ENCODE peak calls at places on chromosomes 3 and 15, in ten cellular contexts. One of them, this sample, is unnamed.

GRCh38 chr3:110576962-110577361 is 494.7 kb upstream of the NECTIN3 start:
- DNase-seq in HFFc6: peak
- DNase-seq in pancreas: no peak
- DNase-seq in stimulated activated CD8-positive, alpha-beta memory T cell treated with anti-CD3 and anti-CD28 coated beads, Interleukin-15, amount 100 ng/mL, for 24 hours: no peak
- DNase-seq in WTC11: peak
- DNase-seq in esophagus muscularis mucosa: no peak
- DNase-seq in stimulated activated CD4-positive, alpha-beta T cell treated with anti-CD3 and anti-CD28 coated beads, Interleukin-2, amount 100 ng/mL, for 24 hours: no peak
- DNase-seq in activated CD4-positive, alpha-beta T cell treated with anti-CD3 and anti-CD28 coated beads for 24 hours: no peak
- DNase-seq in NCI-H510A treated with DMSO at 0.1 percent for 48 hours: no peak
- DNase-seq in M059J: peak
- DNase-seq in this sample: peak

GRCh38 chr3:170941551-170941950 is 33.1 kb upstream of the EIF5A2 start:
- DNase-seq in HFFc6: no peak
- DNase-seq in pancreas: no peak
- DNase-seq in stimulated activated CD8-positive, alpha-beta memory T cell treated with anti-CD3 and anti-CD28 coated beads, Interleukin-15, amount 100 ng/mL, for 24 hours: no peak
- DNase-seq in WTC11: no peak
- DNase-seq in esophagus muscularis mucosa: no peak
- DNase-seq in stimulated activated CD4-positive, alpha-beta T cell treated with anti-CD3 and anti-CD28 coated beads, Interleukin-2, amount 100 ng/mL, for 24 hours: no peak
- DNase-seq in activated CD4-positive, alpha-beta T cell treated with anti-CD3 and anti-CD28 coated beads for 24 hours: no peak
- DNase-seq in NCI-H510A treated with DMSO at 0.1 percent for 48 hours: no peak
- DNase-seq in M059J: peak
- DNase-seq in this sample: no peak

GRCh38 chr3:14606663-14607339 is 44.8 kb upstream of the CCDC174 start:
- DNase-seq in HFFc6: no peak
- DNase-seq in pancreas: no peak
- DNase-seq in stimulated activated CD8-positive, alpha-beta memory T cell treated with anti-CD3 and anti-CD28 coated beads, Interleukin-15, amount 100 ng/mL, for 24 hours: no peak
- DNase-seq in WTC11: no peak
- DNase-seq in esophagus muscularis mucosa: no peak
- DNase-seq in stimulated activated CD4-positive, alpha-beta T cell treated with anti-CD3 and anti-CD28 coated beads, Interleukin-2, amount 100 ng/mL, for 24 hours: no peak
- DNase-seq in activated CD4-positive, alpha-beta T cell treated with anti-CD3 and anti-CD28 coated beads for 24 hours: no peak
- DNase-seq in NCI-H510A treated with DMSO at 0.1 percent for 48 hours: no peak
- DNase-seq in M059J: no peak
- DNase-seq in this sample: no peak

GRCh38 chr3:179733797-179734196 is 81.0 kb downstream of the USP13 start:
- DNase-seq in HFFc6: no peak
- DNase-seq in pancreas: no peak
- DNase-seq in stimulated activated CD8-positive, alpha-beta memory T cell treated with anti-CD3 and anti-CD28 coated beads, Interleukin-15, amount 100 ng/mL, for 24 hours: no peak
- DNase-seq in WTC11: no peak
- DNase-seq in esophagus muscularis mucosa: peak
- DNase-seq in stimulated activated CD4-positive, alpha-beta T cell treated with anti-CD3 and anti-CD28 coated beads, Interleukin-2, amount 100 ng/mL, for 24 hours: no peak
- DNase-seq in activated CD4-positive, alpha-beta T cell treated with anti-CD3 and anti-CD28 coated beads for 24 hours: no peak
- DNase-seq in NCI-H510A treated with DMSO at 0.1 percent for 48 hours: no peak
- DNase-seq in M059J: no peak
- DNase-seq in this sample: no peak

GRCh38 chr15:66433726-66434125 is 47.0 kb downstream of the MAP2K1 start:
- DNase-seq in HFFc6: no peak
- DNase-seq in pancreas: no peak
- DNase-seq in stimulated activated CD8-positive, alpha-beta memory T cell treated with anti-CD3 and anti-CD28 coated beads, Interleukin-15, amount 100 ng/mL, for 24 hours: no peak
- DNase-seq in WTC11: no peak
- DNase-seq in esophagus muscularis mucosa: no peak
- DNase-seq in stimulated activated CD4-positive, alpha-beta T cell treated with anti-CD3 and anti-CD28 coated beads, Interleukin-2, amount 100 ng/mL, for 24 hours: peak
- DNase-seq in activated CD4-positive, alpha-beta T cell treated with anti-CD3 and anti-CD28 coated beads for 24 hours: no peak
- DNase-seq in NCI-H510A treated with DMSO at 0.1 percent for 48 hours: no peak
- DNase-seq in M059J: no peak
- DNase-seq in this sample: no peak

GRCh38 chr3:166362698-166363097 is 525.5 kb upstream of the BCHE start:
- DNase-seq in HFFc6: no peak
- DNase-seq in pancreas: no peak
- DNase-seq in stimulated activated CD8-positive, alpha-beta memory T cell treated with anti-CD3 and anti-CD28 coated beads, Interleukin-15, amount 100 ng/mL, for 24 hours: no peak
- DNase-seq in WTC11: no peak
- DNase-seq in esophagus muscularis mucosa: no peak
- DNase-seq in stimulated activated CD4-positive, alpha-beta T cell treated with anti-CD3 and anti-CD28 coated beads, Interleukin-2, amount 100 ng/mL, for 24 hours: no peak
- DNase-seq in activated CD4-positive, alpha-beta T cell treated with anti-CD3 and anti-CD28 coated beads for 24 hours: no peak
- DNase-seq in NCI-H510A treated with DMSO at 0.1 percent for 48 hours: peak
- DNase-seq in M059J: no peak
- DNase-seq in this sample: no peak

GRCh38 chr3:100531093-100531492 is 38.7 kb downstream of the TMEM45A start:
- DNase-seq in HFFc6: no peak
- DNase-seq in pancreas: no peak
- DNase-seq in stimulated activated CD8-positive, alpha-beta memory T cell treated with anti-CD3 and anti-CD28 coated beads, Interleukin-15, amount 100 ng/mL, for 24 hours: no peak
- DNase-seq in WTC11: no peak
- DNase-seq in esophagus muscularis mucosa: no peak
- DNase-seq in stimulated activated CD4-positive, alpha-beta T cell treated with anti-CD3 and anti-CD28 coated beads, Interleukin-2, amount 100 ng/mL, for 24 hours: no peak
- DNase-seq in activated CD4-positive, alpha-beta T cell treated with anti-CD3 and anti-CD28 coated beads for 24 hours: no peak
- DNase-seq in NCI-H510A treated with DMSO at 0.1 percent for 48 hours: no peak
- DNase-seq in M059J: no peak
- DNase-seq in this sample: no peak

GRCh38 chr3:108239082-108239481 is 16.9 kb upstream of the IFT57 start:
- DNase-seq in HFFc6: no peak
- DNase-seq in pancreas: no peak
- DNase-seq in stimulated activated CD8-positive, alpha-beta memory T cell treated with anti-CD3 and anti-CD28 coated beads, Interleukin-15, amount 100 ng/mL, for 24 hours: no peak
- DNase-seq in WTC11: no peak
- DNase-seq in esophagus muscularis mucosa: no peak
- DNase-seq in stimulated activated CD4-positive, alpha-beta T cell treated with anti-CD3 and anti-CD28 coated beads, Interleukin-2, amount 100 ng/mL, for 24 hours: no peak
- DNase-seq in activated CD4-positive, alpha-beta T cell treated with anti-CD3 and anti-CD28 coated beads for 24 hours: no peak
- DNase-seq in NCI-H510A treated with DMSO at 0.1 percent for 48 hours: no peak
- DNase-seq in M059J: no peak
- DNase-seq in this sample: no peak

GRCh38 chr3:108088697-108089096 is 2.1 kb downstream of the CD47 start:
- DNase-seq in HFFc6: no peak
- DNase-seq in pancreas: no peak
- DNase-seq in stimulated activated CD8-positive, alpha-beta memory T cell treated with anti-CD3 and anti-CD28 coated beads, Interleukin-15, amount 100 ng/mL, for 24 hours: no peak
- DNase-seq in WTC11: no peak
- DNase-seq in esophagus muscularis mucosa: no peak
- DNase-seq in stimulated activated CD4-positive, alpha-beta T cell treated with anti-CD3 and anti-CD28 coated beads, Interleukin-2, amount 100 ng/mL, for 24 hours: peak
- DNase-seq in activated CD4-positive, alpha-beta T cell treated with anti-CD3 and anti-CD28 coated beads for 24 hours: peak
- DNase-seq in NCI-H510A treated with DMSO at 0.1 percent for 48 hours: no peak
- DNase-seq in M059J: peak
- DNase-seq in this sample: no peak

GRCh38 chr15:25764980-25765735 is 98.0 kb downstream of the ATP10A start:
- DNase-seq in HFFc6: no peak
- DNase-seq in pancreas: no peak
- DNase-seq in stimulated activated CD8-positive, alpha-beta memory T cell treated with anti-CD3 and anti-CD28 coated beads, Interleukin-15, amount 100 ng/mL, for 24 hours: no peak
- DNase-seq in WTC11: no peak
- DNase-seq in esophagus muscularis mucosa: peak
- DNase-seq in stimulated activated CD4-positive, alpha-beta T cell treated with anti-CD3 and anti-CD28 coated beads, Interleukin-2, amount 100 ng/mL, for 24 hours: no peak
- DNase-seq in activated CD4-positive, alpha-beta T cell treated with anti-CD3 and anti-CD28 coated beads for 24 hours: no peak
- DNase-seq in NCI-H510A treated with DMSO at 0.1 percent for 48 hours: no peak
- DNase-seq in M059J: no peak
- DNase-seq in this sample: no peak

GRCh38 chr3:31592764-31593163 is 60.0 kb downstream of the STT3B start:
- DNase-seq in HFFc6: no peak
- DNase-seq in pancreas: no peak
- DNase-seq in stimulated activated CD8-positive, alpha-beta memory T cell treated with anti-CD3 and anti-CD28 coated beads, Interleukin-15, amount 100 ng/mL, for 24 hours: no peak
- DNase-seq in WTC11: no peak
- DNase-seq in esophagus muscularis mucosa: no peak
- DNase-seq in stimulated activated CD4-positive, alpha-beta T cell treated with anti-CD3 and anti-CD28 coated beads, Interleukin-2, amount 100 ng/mL, for 24 hours: no peak
- DNase-seq in activated CD4-positive, alpha-beta T cell treated with anti-CD3 and anti-CD28 coated beads for 24 hours: no peak
- DNase-seq in NCI-H510A treated with DMSO at 0.1 percent for 48 hours: no peak
- DNase-seq in M059J: no peak
- DNase-seq in this sample: no peak

GRCh38 chr15:70293606-70294470 is 196.1 kb upstream of the TLE3 start:
- DNase-seq in HFFc6: no peak
- DNase-seq in pancreas: no peak
- DNase-seq in stimulated activated CD8-positive, alpha-beta memory T cell treated with anti-CD3 and anti-CD28 coated beads, Interleukin-15, amount 100 ng/mL, for 24 hours: no peak
- DNase-seq in WTC11: no peak
- DNase-seq in esophagus muscularis mucosa: no peak
- DNase-seq in stimulated activated CD4-positive, alpha-beta T cell treated with anti-CD3 and anti-CD28 coated beads, Interleukin-2, amount 100 ng/mL, for 24 hours: no peak
- DNase-seq in activated CD4-positive, alpha-beta T cell treated with anti-CD3 and anti-CD28 coated beads for 24 hours: no peak
- DNase-seq in NCI-H510A treated with DMSO at 0.1 percent for 48 hours: no peak
- DNase-seq in M059J: no peak
- DNase-seq in this sample: no peak

GRCh38 chr3:12556243-12556722 is 604 bp upstream of the MKRN2 start:
- DNase-seq in HFFc6: no peak
- DNase-seq in pancreas: no peak
- DNase-seq in stimulated activated CD8-positive, alpha-beta memory T cell treated with anti-CD3 and anti-CD28 coated beads, Interleukin-15, amount 100 ng/mL, for 24 hours: no peak
- DNase-seq in WTC11: no peak
- DNase-seq in esophagus muscularis mucosa: no peak
- DNase-seq in stimulated activated CD4-positive, alpha-beta T cell treated with anti-CD3 and anti-CD28 coated beads, Interleukin-2, amount 100 ng/mL, for 24 hours: no peak
- DNase-seq in activated CD4-positive, alpha-beta T cell treated with anti-CD3 and anti-CD28 coated beads for 24 hours: no peak
- DNase-seq in NCI-H510A treated with DMSO at 0.1 percent for 48 hours: no peak
- DNase-seq in M059J: no peak
- DNase-seq in this sample: no peak

GRCh38 chr15:89089316-89090230 is 1.3 kb downstream of the ABHD2 start:
- DNase-seq in HFFc6: no peak
- DNase-seq in pancreas: no peak
- DNase-seq in stimulated activated CD8-positive, alpha-beta memory T cell treated with anti-CD3 and anti-CD28 coated beads, Interleukin-15, amount 100 ng/mL, for 24 hours: no peak
- DNase-seq in WTC11: no peak
- DNase-seq in esophagus muscularis mucosa: no peak
- DNase-seq in stimulated activated CD4-positive, alpha-beta T cell treated with anti-CD3 and anti-CD28 coated beads, Interleukin-2, amount 100 ng/mL, for 24 hours: no peak
- DNase-seq in activated CD4-positive, alpha-beta T cell treated with anti-CD3 and anti-CD28 coated beads for 24 hours: no peak
- DNase-seq in NCI-H510A treated with DMSO at 0.1 percent for 48 hours: no peak
- DNase-seq in M059J: no peak
- DNase-seq in this sample: no peak

GRCh38 chr3:94115482-94115881 is 52.6 kb downstream of the NSUN3 start:
- DNase-seq in HFFc6: peak
- DNase-seq in pancreas: no peak
- DNase-seq in stimulated activated CD8-positive, alpha-beta memory T cell treated with anti-CD3 and anti-CD28 coated beads, Interleukin-15, amount 100 ng/mL, for 24 hours: no peak
- DNase-seq in WTC11: no peak
- DNase-seq in esophagus muscularis mucosa: no peak
- DNase-seq in stimulated activated CD4-positive, alpha-beta T cell treated with anti-CD3 and anti-CD28 coated beads, Interleukin-2, amount 100 ng/mL, for 24 hours: no peak
- DNase-seq in activated CD4-positive, alpha-beta T cell treated with anti-CD3 and anti-CD28 coated beads for 24 hours: no peak
- DNase-seq in NCI-H510A treated with DMSO at 0.1 percent for 48 hours: no peak
- DNase-seq in M059J: peak
- DNase-seq in this sample: no peak

GRCh38 chr15:34588046-34588674 is 4.7 kb upstream of the GOLGA8B start:
- DNase-seq in HFFc6: peak
- DNase-seq in pancreas: no peak
- DNase-seq in stimulated activated CD8-positive, alpha-beta memory T cell treated with anti-CD3 and anti-CD28 coated beads, Interleukin-15, amount 100 ng/mL, for 24 hours: no peak
- DNase-seq in WTC11: peak
- DNase-seq in esophagus muscularis mucosa: no peak
- DNase-seq in stimulated activated CD4-positive, alpha-beta T cell treated with anti-CD3 and anti-CD28 coated beads, Interleukin-2, amount 100 ng/mL, for 24 hours: peak
- DNase-seq in activated CD4-positive, alpha-beta T cell treated with anti-CD3 and anti-CD28 coated beads for 24 hours: peak
- DNase-seq in NCI-H510A treated with DMSO at 0.1 percent for 48 hours: peak
- DNase-seq in M059J: peak
- DNase-seq in this sample: peak

GRCh38 chr3:137065381-137065780 is 107.6 kb downstream of the IL20RB start:
- DNase-seq in HFFc6: no peak
- DNase-seq in pancreas: no peak
- DNase-seq in stimulated activated CD8-positive, alpha-beta memory T cell treated with anti-CD3 and anti-CD28 coated beads, Interleukin-15, amount 100 ng/mL, for 24 hours: no peak
- DNase-seq in WTC11: peak
- DNase-seq in esophagus muscularis mucosa: no peak
- DNase-seq in stimulated activated CD4-positive, alpha-beta T cell treated with anti-CD3 and anti-CD28 coated beads, Interleukin-2, amount 100 ng/mL, for 24 hours: no peak
- DNase-seq in activated CD4-positive, alpha-beta T cell treated with anti-CD3 and anti-CD28 coated beads for 24 hours: no peak
- DNase-seq in NCI-H510A treated with DMSO at 0.1 percent for 48 hours: no peak
- DNase-seq in M059J: no peak
- DNase-seq in this sample: no peak

GRCh38 chr3:123258811-123259420 is 57.2 kb downstream of the SEC22A start:
- DNase-seq in HFFc6: peak
- DNase-seq in pancreas: no peak
- DNase-seq in stimulated activated CD8-positive, alpha-beta memory T cell treated with anti-CD3 and anti-CD28 coated beads, Interleukin-15, amount 100 ng/mL, for 24 hours: no peak
- DNase-seq in WTC11: no peak
- DNase-seq in esophagus muscularis mucosa: no peak
- DNase-seq in stimulated activated CD4-positive, alpha-beta T cell treated with anti-CD3 and anti-CD28 coated beads, Interleukin-2, amount 100 ng/mL, for 24 hours: no peak
- DNase-seq in activated CD4-positive, alpha-beta T cell treated with anti-CD3 and anti-CD28 coated beads for 24 hours: no peak
- DNase-seq in NCI-H510A treated with DMSO at 0.1 percent for 48 hours: peak
- DNase-seq in M059J: peak
- DNase-seq in this sample: no peak

GRCh38 chr3:4974154-4974553 is 5.1 kb upstream of the BHLHE40 start:
- DNase-seq in HFFc6: no peak
- DNase-seq in pancreas: no peak
- DNase-seq in stimulated activated CD8-positive, alpha-beta memory T cell treated with anti-CD3 and anti-CD28 coated beads, Interleukin-15, amount 100 ng/mL, for 24 hours: no peak
- DNase-seq in WTC11: no peak
- DNase-seq in esophagus muscularis mucosa: no peak
- DNase-seq in stimulated activated CD4-positive, alpha-beta T cell treated with anti-CD3 and anti-CD28 coated beads, Interleukin-2, amount 100 ng/mL, for 24 hours: no peak
- DNase-seq in activated CD4-positive, alpha-beta T cell treated with anti-CD3 and anti-CD28 coated beads for 24 hours: no peak
- DNase-seq in NCI-H510A treated with DMSO at 0.1 percent for 48 hours: no peak
- DNase-seq in M059J: no peak
- DNase-seq in this sample: no peak

GRCh38 chr3:160001154-160001760 is 12.6 kb downstream of the IL12A start:
- DNase-seq in HFFc6: no peak
- DNase-seq in pancreas: no peak
- DNase-seq in stimulated activated CD8-positive, alpha-beta memory T cell treated with anti-CD3 and anti-CD28 coated beads, Interleukin-15, amount 100 ng/mL, for 24 hours: no peak
- DNase-seq in WTC11: no peak
- DNase-seq in esophagus muscularis mucosa: no peak
- DNase-seq in stimulated activated CD4-positive, alpha-beta T cell treated with anti-CD3 and anti-CD28 coated beads, Interleukin-2, amount 100 ng/mL, for 24 hours: no peak
- DNase-seq in activated CD4-positive, alpha-beta T cell treated with anti-CD3 and anti-CD28 coated beads for 24 hours: no peak
- DNase-seq in NCI-H510A treated with DMSO at 0.1 percent for 48 hours: no peak
- DNase-seq in M059J: no peak
- DNase-seq in this sample: no peak

GRCh38 chr15:44010114-44010513 is 183.3 kb downstream of the WDR76 start:
- DNase-seq in HFFc6: peak
- DNase-seq in pancreas: no peak
- DNase-seq in stimulated activated CD8-positive, alpha-beta memory T cell treated with anti-CD3 and anti-CD28 coated beads, Interleukin-15, amount 100 ng/mL, for 24 hours: no peak
- DNase-seq in WTC11: no peak
- DNase-seq in esophagus muscularis mucosa: no peak
- DNase-seq in stimulated activated CD4-positive, alpha-beta T cell treated with anti-CD3 and anti-CD28 coated beads, Interleukin-2, amount 100 ng/mL, for 24 hours: no peak
- DNase-seq in activated CD4-positive, alpha-beta T cell treated with anti-CD3 and anti-CD28 coated beads for 24 hours: no peak
- DNase-seq in NCI-H510A treated with DMSO at 0.1 percent for 48 hours: no peak
- DNase-seq in M059J: peak
- DNase-seq in this sample: no peak

GRCh38 chr3:41430886-41431285 is 231.6 kb downstream of the CTNNB1 start:
- DNase-seq in HFFc6: no peak
- DNase-seq in pancreas: no peak
- DNase-seq in stimulated activated CD8-positive, alpha-beta memory T cell treated with anti-CD3 and anti-CD28 coated beads, Interleukin-15, amount 100 ng/mL, for 24 hours: no peak
- DNase-seq in WTC11: no peak
- DNase-seq in esophagus muscularis mucosa: no peak
- DNase-seq in stimulated activated CD4-positive, alpha-beta T cell treated with anti-CD3 and anti-CD28 coated beads, Interleukin-2, amount 100 ng/mL, for 24 hours: no peak
- DNase-seq in activated CD4-positive, alpha-beta T cell treated with anti-CD3 and anti-CD28 coated beads for 24 hours: no peak
- DNase-seq in NCI-H510A treated with DMSO at 0.1 percent for 48 hours: no peak
- DNase-seq in M059J: no peak
- DNase-seq in this sample: no peak

GRCh38 chr3:113167929-113168771 is 43.2 kb upstream of the BOC start:
- DNase-seq in HFFc6: no peak
- DNase-seq in pancreas: no peak
- DNase-seq in stimulated activated CD8-positive, alpha-beta memory T cell treated with anti-CD3 and anti-CD28 coated beads, Interleukin-15, amount 100 ng/mL, for 24 hours: no peak
- DNase-seq in WTC11: no peak
- DNase-seq in esophagus muscularis mucosa: peak
- DNase-seq in stimulated activated CD4-positive, alpha-beta T cell treated with anti-CD3 and anti-CD28 coated beads, Interleukin-2, amount 100 ng/mL, for 24 hours: no peak
- DNase-seq in activated CD4-positive, alpha-beta T cell treated with anti-CD3 and anti-CD28 coated beads for 24 hours: no peak
- DNase-seq in NCI-H510A treated with DMSO at 0.1 percent for 48 hours: peak
- DNase-seq in M059J: no peak
- DNase-seq in this sample: no peak

GRCh38 chr15:58077427-58077826 is 11.9 kb upstream of the ALDH1A2 start:
- DNase-seq in HFFc6: no peak
- DNase-seq in pancreas: no peak
- DNase-seq in stimulated activated CD8-positive, alpha-beta memory T cell treated with anti-CD3 and anti-CD28 coated beads, Interleukin-15, amount 100 ng/mL, for 24 hours: no peak
- DNase-seq in WTC11: no peak
- DNase-seq in esophagus muscularis mucosa: no peak
- DNase-seq in stimulated activated CD4-positive, alpha-beta T cell treated with anti-CD3 and anti-CD28 coated beads, Interleukin-2, amount 100 ng/mL, for 24 hours: no peak
- DNase-seq in activated CD4-positive, alpha-beta T cell treated with anti-CD3 and anti-CD28 coated beads for 24 hours: no peak
- DNase-seq in NCI-H510A treated with DMSO at 0.1 percent for 48 hours: peak
- DNase-seq in M059J: peak
- DNase-seq in this sample: no peak

GRCh38 chr3:108305484-108306172 is 9.3 kb downstream of the HHLA2 start:
- DNase-seq in HFFc6: no peak
- DNase-seq in pancreas: peak
- DNase-seq in stimulated activated CD8-positive, alpha-beta memory T cell treated with anti-CD3 and anti-CD28 coated beads, Interleukin-15, amount 100 ng/mL, for 24 hours: no peak
- DNase-seq in WTC11: no peak
- DNase-seq in esophagus muscularis mucosa: no peak
- DNase-seq in stimulated activated CD4-positive, alpha-beta T cell treated with anti-CD3 and anti-CD28 coated beads, Interleukin-2, amount 100 ng/mL, for 24 hours: no peak
- DNase-seq in activated CD4-positive, alpha-beta T cell treated with anti-CD3 and anti-CD28 coated beads for 24 hours: no peak
- DNase-seq in NCI-H510A treated with DMSO at 0.1 percent for 48 hours: no peak
- DNase-seq in M059J: peak
- DNase-seq in this sample: no peak

GRCh38 chr3:120821426-120821825 is 78.9 kb downstream of the GTF2E1 start:
- DNase-seq in HFFc6: no peak
- DNase-seq in pancreas: no peak
- DNase-seq in stimulated activated CD8-positive, alpha-beta memory T cell treated with anti-CD3 and anti-CD28 coated beads, Interleukin-15, amount 100 ng/mL, for 24 hours: no peak
- DNase-seq in WTC11: no peak
- DNase-seq in esophagus muscularis mucosa: no peak
- DNase-seq in stimulated activated CD4-positive, alpha-beta T cell treated with anti-CD3 and anti-CD28 coated beads, Interleukin-2, amount 100 ng/mL, for 24 hours: no peak
- DNase-seq in activated CD4-positive, alpha-beta T cell treated with anti-CD3 and anti-CD28 coated beads for 24 hours: no peak
- DNase-seq in NCI-H510A treated with DMSO at 0.1 percent for 48 hours: no peak
- DNase-seq in M059J: no peak
- DNase-seq in this sample: no peak

GRCh38 chr3:14516738-14517345 is 23.3 kb downstream of the GRIP2 start:
- DNase-seq in HFFc6: no peak
- DNase-seq in pancreas: no peak
- DNase-seq in stimulated activated CD8-positive, alpha-beta memory T cell treated with anti-CD3 and anti-CD28 coated beads, Interleukin-15, amount 100 ng/mL, for 24 hours: no peak
- DNase-seq in WTC11: no peak
- DNase-seq in esophagus muscularis mucosa: no peak
- DNase-seq in stimulated activated CD4-positive, alpha-beta T cell treated with anti-CD3 and anti-CD28 coated beads, Interleukin-2, amount 100 ng/mL, for 24 hours: no peak
- DNase-seq in activated CD4-positive, alpha-beta T cell treated with anti-CD3 and anti-CD28 coated beads for 24 hours: no peak
- DNase-seq in NCI-H510A treated with DMSO at 0.1 percent for 48 hours: no peak
- DNase-seq in M059J: no peak
- DNase-seq in this sample: peak

GRCh38 chr3:150365132-150365604 is 42.9 kb upstream of the TSC22D2 start:
- DNase-seq in HFFc6: peak
- DNase-seq in pancreas: no peak
- DNase-seq in stimulated activated CD8-positive, alpha-beta memory T cell treated with anti-CD3 and anti-CD28 coated beads, Interleukin-15, amount 100 ng/mL, for 24 hours: no peak
- DNase-seq in WTC11: no peak
- DNase-seq in esophagus muscularis mucosa: peak
- DNase-seq in stimulated activated CD4-positive, alpha-beta T cell treated with anti-CD3 and anti-CD28 coated beads, Interleukin-2, amount 100 ng/mL, for 24 hours: no peak
- DNase-seq in activated CD4-positive, alpha-beta T cell treated with anti-CD3 and anti-CD28 coated beads for 24 hours: no peak
- DNase-seq in NCI-H510A treated with DMSO at 0.1 percent for 48 hours: no peak
- DNase-seq in M059J: peak
- DNase-seq in this sample: no peak